ENCODE peak calls at places on chromosome 16, in five cellular contexts. F is activated CD4-positive, alpha-beta T cell treated with anti-CD3 and anti-CD28 coated beads for 1 hour; W is activated gamma-delta T cell; X is ACHN; P is tibial artery. J is an unnamed sample.
A peak's percentile ranks its signal among the peaks of the same experiment; 100 is the strongest.

GRCh38 chr16:9969580-9969979 is 212.6 kb downstream of the GRIN2A start:
- DNase-seq in F (no peak), W (no peak), X (no peak), P (no peak), J (no peak)

GRCh38 chr16:11303405-11304138 is 22.4 kb upstream of the PRM1 start:
- DNase-seq in X (no peak), W (no peak), F (no peak), P (no peak), J (peak; percentile 85)

GRCh38 chr16:11232852-11233726 is 22.9 kb downstream of the SOCS1 start:
- DNase-seq in F (peak; percentile 69), X (no peak), W (peak; percentile 69), P (peak; percentile 24), J (no peak)

GRCh38 chr16:71230122-71230845 is at the start of gene HYDIN:
- DNase-seq in F (no peak), X (peak; percentile 90), P (no peak), W (no peak), J (peak; percentile 68)

GRCh38 chr16:12758670-12759558 is 44.8 kb downstream of the CPPED1 start:
- DNase-seq in W (no peak), P (no peak), X (no peak), F (no peak), J (no peak)

GRCh38 chr16:70410736-70411135 is 28.2 kb downstream of the ST3GAL2 start:
- DNase-seq in P (no peak), F (no peak), W (no peak), X (no peak), J (no peak)

GRCh38 chr16:56929639-56930038 is 2.3 kb upstream of the HERPUD1 start:
- DNase-seq in F (no peak), X (no peak), W (no peak), P (no peak), J (no peak)

GRCh38 chr16:1197237-1197866 is 27.7 kb downstream of the TPSG1 start:
- DNase-seq in X (no peak), W (no peak), F (no peak), P (no peak), J (peak; percentile 60)

GRCh38 chr16:1613240-1613639 is 1.1 kb downstream of the CRAMP1 start:
- DNase-seq in P (no peak), F (no peak), X (peak; percentile 35), W (no peak), J (no peak)

GRCh38 chr16:87809150-87809902 is 43.5 kb upstream of the KLHDC4 start:
- DNase-seq in P (no peak), X (no peak), F (no peak), W (no peak), J (no peak)

GRCh38 chr16:87698676-87699179 is 67.1 kb downstream of the KLHDC4 start:
- DNase-seq in W (no peak), P (no peak), F (no peak), X (no peak), J (no peak)

J was measured in NCI-H1105 treated with DMSO at 0.1 percent for 48 hours.